ENCODE peak calls at places on chromosomes 16 and 17, in six cellular contexts. L is endodermal cell, W is GM23248, V is ovary, B is transverse colon, E is Peyer's patch. Q is an unnamed sample.

GRCh38 chr17:69414408-69415274 is at the start of gene MAP2K6:
- DNase-seq in W (peak; percentile 80), V (peak; percentile 77), E (peak; percentile 81), B (peak; percentile 89), L (peak; percentile 96), Q (peak; percentile 71)

GRCh38 chr16:12661656-12662172 is 142.0 kb downstream of the CPPED1 start:
- DNase-seq in L (peak; percentile 93), B (no peak), V (no peak), E (no peak), W (peak; percentile 44), Q (no peak)

GRCh38 chr17:64128787-64129514 is 993 bp downstream of the ERN1 start:
- DNase-seq in E (peak; percentile 69), B (peak; percentile 62), W (peak; percentile 68), V (peak; percentile 47), L (no peak), Q (no peak)

GRCh38 chr17:45110676-45111611 is 21.4 kb downstream of the PLCD3 start:
- DNase-seq in V (peak; percentile 63), B (no peak), E (no peak), L (peak; percentile 59), W (peak; percentile 43), Q (no peak)

GRCh38 chr17:47665655-47666054 is 15.9 kb downstream of the KPNB1 start:
- DNase-seq in W (peak; percentile 75), V (no peak), L (no peak), E (no peak), B (no peak), Q (no peak)

GRCh38 chr16:22141746-22142145 is 20.6 kb upstream of the SDR42E2 start:
- DNase-seq in B (no peak), E (no peak), L (peak; percentile 82), V (no peak), W (peak; percentile 47), Q (no peak)

GRCh38 chr17:37693328-37693727 is 50.1 kb upstream of the DDX52 start:
- DNase-seq in L (no peak), V (no peak), B (no peak), E (no peak), W (no peak), Q (no peak)

GRCh38 chr17:80210348-80211108 is 9.6 kb downstream of the SGSH start:
- DNase-seq in B (no peak), V (no peak), E (no peak), W (no peak), L (peak; percentile 46), Q (no peak)

GRCh38 chr17:3545151-3545550 is 12.5 kb downstream of the TRPV3 start:
- DNase-seq in B (no peak), E (no peak), L (peak; percentile 63), V (no peak), W (no peak), Q (no peak)

GRCh38 chr16:23564964-23565363 is 7.4 kb downstream of the UBFD1 start:
- DNase-seq in W (no peak), V (no peak), B (no peak), E (no peak), L (no peak), Q (no peak)

GRCh38 chr16:28937222-28937876 is 5.6 kb downstream of the CD19 start:
- DNase-seq in L (peak; percentile 52), W (no peak), V (no peak), E (no peak), B (no peak), Q (no peak)

GRCh38 chr16:28933176-28933575 is 1.4 kb downstream of the CD19 start:
- DNase-seq in V (no peak), B (no peak), E (no peak), W (no peak), L (no peak), Q (no peak)

GRCh38 chr16:28936784-28937155 is 5.0 kb downstream of the CD19 start:
- DNase-seq in L (no peak), B (no peak), E (no peak), W (no peak), V (no peak), Q (no peak)

GRCh38 chr16:28935924-28936783 is 4.4 kb downstream of the CD19 start:
- DNase-seq in L (peak; percentile 96), E (peak; percentile 95), B (peak; percentile 89), V (peak; percentile 87), W (peak; percentile 76), Q (peak; percentile 31)

DNA sequence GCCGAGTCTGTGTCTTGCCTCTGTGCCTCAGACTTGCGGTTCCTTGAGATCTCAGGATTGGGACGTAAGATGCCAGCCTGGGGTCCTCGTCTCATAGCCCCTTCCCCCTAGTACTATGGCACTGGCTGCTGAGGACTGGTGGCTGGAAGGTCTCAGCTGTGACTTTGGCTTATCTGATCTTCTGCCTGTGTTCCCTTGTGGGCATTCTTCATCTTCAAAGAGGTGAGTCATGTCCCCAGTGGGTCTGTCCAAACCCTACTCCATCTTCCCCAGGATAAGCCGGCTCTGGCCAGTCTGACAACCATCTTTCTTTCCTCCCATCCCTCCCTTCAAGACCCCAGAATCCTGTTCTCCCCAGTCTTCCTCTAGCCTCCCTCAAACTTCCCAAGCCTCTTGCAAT is 3.6 kb downstream of the CD19 start:
- DNase-seq in L (no peak), W (peak; percentile 24), B (no peak), V (no peak), E (no peak), Q (no peak)
- H3K4me3 ChIP-seq in L (no peak overlapping the region), W (no peak overlapping the region), B (no peak overlapping the region), V (no peak overlapping the region), E (no peak overlapping the region), Q (no peak overlapping the region)

GRCh38 chr16:65294708-65295107 is 172.8 kb upstream of the CDH11 start:
- DNase-seq in W (no peak), B (no peak), L (no peak), V (no peak), E (no peak), Q (no peak)

GRCh38 chr16:65294154-65294553 is 172.3 kb upstream of the CDH11 start:
- DNase-seq in L (peak; percentile 58), B (no peak), V (no peak), W (no peak), E (no peak), Q (no peak)

GRCh38 chr16:65301029-65301428 is 179.2 kb upstream of the CDH11 start:
- DNase-seq in L (no peak), E (no peak), B (no peak), W (no peak), V (no peak), Q (no peak)

GRCh38 chr16:65295527-65295926 is 173.7 kb upstream of the CDH11 start:
- DNase-seq in L (no peak), B (no peak), V (no peak), W (no peak), E (no peak), Q (no peak)

GRCh38 chr16:65297453-65297852 is 175.6 kb upstream of the CDH11 start:
- DNase-seq in W (no peak), L (no peak), E (no peak), V (no peak), B (no peak), Q (no peak)
- H3K27ac ChIP-seq in W (no peak overlapping the region), L (no peak overlapping the region), E (no peak overlapping the region), V (no peak overlapping the region), B (no peak overlapping the region), Q (no peak overlapping the region)

DNA sequence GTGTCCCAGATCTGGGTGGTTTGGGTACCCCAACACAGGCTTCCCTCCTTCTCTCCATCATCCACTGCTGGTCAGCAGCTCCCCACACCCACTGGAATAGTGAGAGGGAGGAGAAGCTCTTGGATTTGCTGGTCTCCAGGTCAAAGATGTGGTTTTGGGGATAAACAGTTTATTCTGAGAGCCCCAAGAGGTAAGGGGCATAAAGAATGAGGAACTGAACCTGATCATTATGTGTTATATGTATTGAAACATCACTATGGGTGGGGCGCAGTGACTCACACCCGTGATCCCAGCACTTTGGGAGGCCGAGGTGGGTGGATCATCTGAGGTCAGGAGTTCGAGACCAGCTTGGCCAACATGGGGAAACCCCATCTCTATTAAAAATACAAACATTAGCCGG is 3.9 kb downstream of the DPEP2 start:
- DNase-seq in E (no peak), V (no peak), W (no peak), L (no peak), B (no peak), Q (no peak)
- H3K4me1 ChIP-seq in E (peaks cover 7% of the 10 kb centered on the region), V (peaks cover 2% of the 10 kb centered on the region), W (no peaks in the 10 kb centered on the region), L (no peaks in the 10 kb centered on the region), B (peaks cover 6% of the 10 kb centered on the region), Q (peaks cover 13% of the 10 kb centered on the region)

GRCh38 chr17:50026901-50027638 is 28.8 kb upstream of the ITGA3 start:
- DNase-seq in V (peak; percentile 92), B (peak; percentile 88), W (peak; percentile 81), L (peak; percentile 99), E (peak; percentile 92), Q (peak; percentile 93)
- H3K4me3 ChIP-seq in V (peak overlapping the region; percentile 19), B (peak overlapping the region; percentile 18), W (peak overlapping the region; percentile 69), L (no peak overlapping the region), E (no peak overlapping the region), Q (peak overlapping the region; percentile 29)